ENCODE peak calls at places on chromosomes 3 and 15, in four cellular contexts. Y is WTC11, R is K562, P is A549. Z is an unnamed sample.

GRCh38 chr15:99582508-99582960 is 16.8 kb downstream of the MEF2A start:
- DNase-seq in R (no peak), Y (no peak), P (no peak), Z (no peak)

GRCh38 chr3:7484636-7485035 is 623.7 kb downstream of the GRM7 start:
- DNase-seq in Y (no peak), P (no peak), R (no peak), Z (no peak)

GRCh38 chr3:193124861-193125260 is 116.2 kb upstream of the PLAAT1 start:
- DNase-seq in R (no peak), Y (no peak), P (no peak), Z (no peak)

GRCh38 chr3:9817437-9817836 is 7.4 kb downstream of the TTLL3 start:
- DNase-seq in P (no peak), R (no peak), Y (no peak), Z (no peak)

GRCh38 chr3:139634236-139634635 is 43.5 kb downstream of the NMNAT3 start:
- DNase-seq in P (no peak), Y (no peak), R (no peak), Z (no peak)

GRCh38 chr15:27353837-27354236 is 382.9 kb downstream of the GABRG3 start:
- DNase-seq in Y (no peak), P (peak; percentile 17), R (no peak), Z (no peak)

GRCh38 chr3:160953681-160954080 is 151.5 kb downstream of the B3GALNT1 start:
- DNase-seq in Y (no peak), R (no peak), P (no peak), Z (no peak)

GRCh38 chr15:91258436-91258779 is 158.4 kb downstream of the SV2B start:
- DNase-seq in Y (peak; percentile 18), P (peak; percentile 16), R (no peak), Z (no peak)

GRCh38 chr15:92687183-92687582 is 31.6 kb upstream of the FAM174B start:
- DNase-seq in Y (no peak), P (no peak), R (no peak), Z (no peak)

GRCh38 chr3:37995652-37996641 is 5.4 kb downstream of the VILL start:
- DNase-seq in P (no peak), R (no peak), Y (peak; percentile 5), Z (peak; percentile 39)

GRCh38 chr3:12507871-12508281 is 23.6 kb downstream of the TSEN2 start:
- DNase-seq in Y (no peak), R (no peak), P (no peak), Z (no peak)

GRCh38 chr3:43766672-43767465 is 76.1 kb downstream of the ABHD5 start:
- DNase-seq in P (peak; percentile 20), Y (no peak), R (no peak), Z (no peak)

GRCh38 chr15:75782926-75783325 is 60.3 kb upstream of the UBE2Q2 start:
- DNase-seq in R (no peak), Y (no peak), P (no peak), Z (no peak)

GRCh38 chr3:52712291-52713212 is 6.6 kb downstream of the SPCS1 start:
- DNase-seq in P (no peak), Y (no peak), R (no peak), Z (peak; percentile 59)

GRCh38 chr15:85491663-85492062 is 111.3 kb downstream of the AKAP13 start:
- DNase-seq in R (no peak), Y (no peak), P (no peak), Z (no peak)

GRCh38 chr15:32718822-32719716 is 1.3 kb downstream of the GREM1 start:
- DNase-seq in R (no peak), P (peak; percentile 21), Y (peak; percentile 40), Z (no peak)

GRCh38 chr3:63351159-63352007 is 73.3 kb downstream of the SYNPR start:
- DNase-seq in P (peak; percentile 55), R (peak; percentile 33), Y (no peak), Z (peak; percentile 51)

GRCh38 chr15:57619746-57620145 is 28.0 kb downstream of the MYZAP start:
- DNase-seq in Y (no peak), R (no peak), P (peak; percentile 21), Z (no peak)

GRCh38 chr15:32098033-32098432 is 67.7 kb downstream of the CHRNA7 start:
- DNase-seq in Y (no peak), R (no peak), P (no peak), Z (no peak)

GRCh38 chr15:35738370-35738769 is 192.4 kb upstream of the DPH6 start:
- DNase-seq in Y (no peak), R (no peak), P (no peak), Z (no peak)

GRCh38 chr15:62928242-62928995 is 114.1 kb upstream of the TPM1 start:
- DNase-seq in R (no peak), Y (no peak), P (peak; percentile 87), Z (peak; percentile 37)

GRCh38 chr3:194009892-194010533 is 125.9 kb upstream of the HES1 start:
- DNase-seq in P (no peak), R (no peak), Y (peak; percentile 28), Z (no peak)

GRCh38 chr3:38641461-38642110 is 7.9 kb downstream of the SCN5A start:
- DNase-seq in P (no peak), R (no peak), Y (no peak), Z (no peak)

GRCh38 chr3:193872265-193872753 is 263.6 kb upstream of the HES1 start:
- DNase-seq in P (peak; percentile 77), R (peak; percentile 52), Y (no peak), Z (peak; percentile 70)

GRCh38 chr15:68373028-68373427 is 58.9 kb downstream of the ITGA11 start:
- DNase-seq in P (no peak), R (no peak), Y (no peak), Z (no peak)

GRCh38 chr3:49352286-49352685 is 5.9 kb downstream of the GPX1 start:
- DNase-seq in R (no peak), P (no peak), Y (no peak), Z (no peak)
- TF ChIP-seq HMGXB4 in R (no peak), P (no peak), Y (no peak), Z (no peak)

GRCh38 chr15:80480171-80480811 is 76.1 kb downstream of the ARNT2 start:
- DNase-seq in R (no peak), Y (no peak), P (no peak), Z (peak; percentile 15)
- TF ChIP-seq HMGXB4 in R (no peak), Y (no peak), P (no peak), Z (no peak)

DNA sequence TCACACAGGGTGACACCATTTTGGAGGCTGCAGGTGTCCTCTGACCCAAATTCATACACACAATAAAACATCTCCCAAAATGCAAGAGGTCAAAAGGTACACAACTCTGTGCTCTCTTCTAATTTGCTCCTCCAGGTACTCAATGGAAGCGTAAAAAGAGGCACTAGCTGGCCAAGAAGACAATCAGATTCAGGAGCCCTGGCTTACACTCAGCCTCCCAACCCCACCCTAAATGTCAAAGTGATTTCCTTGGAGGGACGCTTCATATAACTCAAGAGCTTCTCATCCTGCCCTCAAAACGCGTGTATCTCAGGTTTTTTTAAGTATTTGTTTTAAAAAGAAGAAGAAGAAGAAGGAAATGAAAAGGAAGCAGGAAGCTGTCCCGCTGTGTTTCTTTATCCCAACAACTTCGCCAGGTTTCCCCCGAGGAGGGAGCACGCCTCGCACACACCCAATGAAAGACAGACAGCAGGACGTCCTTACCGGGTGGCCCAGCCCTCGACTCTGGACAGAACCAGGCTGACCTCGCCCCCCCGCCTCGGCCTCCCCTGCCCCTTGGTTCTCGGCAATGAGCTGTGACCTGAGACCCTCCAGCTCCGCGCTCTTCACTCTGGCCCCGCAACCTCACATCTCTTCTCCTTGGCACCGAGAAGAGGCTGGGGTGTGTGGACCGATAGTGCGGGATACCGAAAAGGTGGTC is 620.7 kb upstream of the ZNF385D start:
- DNase-seq in Y (peak; percentile 29), P (no peak), R (no peak), Z (no peak)
- TF ChIP-seq HMGXB4 in Y (no peak), P (no peak), R (no peak), Z (no peak)

DNA sequence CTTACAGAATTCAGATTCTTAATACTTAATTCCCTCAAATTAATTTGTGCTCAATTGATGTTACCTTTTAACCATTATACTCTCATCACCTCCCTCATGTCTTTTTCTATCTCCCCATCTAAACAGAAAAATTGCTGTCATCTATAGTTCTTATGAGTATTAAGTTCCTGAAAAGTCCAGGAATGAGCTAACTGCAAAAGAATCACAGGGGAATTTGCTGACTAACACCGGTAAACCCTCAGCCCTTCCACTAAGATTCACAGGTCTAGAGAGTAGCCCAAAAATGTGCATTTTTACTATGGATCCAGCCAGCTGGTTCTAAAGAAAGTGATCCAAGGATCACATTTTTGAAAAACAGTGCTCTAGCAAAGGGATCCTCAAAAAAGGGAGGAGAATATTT is 67.0 kb downstream of the SETD2 start:
- DNase-seq in P (peak; percentile 2), R (no peak), Y (no peak), Z (no peak)
- TF ChIP-seq HMGXB4 in P (no peak), R (no peak), Y (no peak), Z (no peak)

DNA sequence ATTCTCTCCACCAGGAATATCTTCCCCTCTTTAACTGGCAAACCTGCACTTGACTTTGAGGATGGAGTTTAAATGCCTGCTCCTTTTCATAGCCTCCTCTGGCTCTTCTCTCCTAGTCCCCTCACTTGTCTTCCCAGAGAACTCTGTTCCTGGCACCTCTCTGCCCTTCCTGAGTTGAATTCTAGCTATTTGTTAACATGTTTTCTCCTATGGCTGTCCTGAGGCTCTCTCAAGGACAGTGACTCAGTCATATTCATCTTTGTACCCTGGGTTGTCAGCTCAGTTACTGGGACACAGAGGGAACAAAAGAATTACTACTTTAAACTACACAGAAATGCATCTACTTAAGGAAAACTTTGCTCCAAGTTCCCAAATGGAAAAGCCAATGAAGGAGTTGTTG is 365.1 kb upstream of the ICE2 start:
- DNase-seq in R (no peak), Y (no peak), P (no peak), Z (peak; percentile 9)
- TF ChIP-seq HMGXB4 in R (no peak), Y (no peak), P (no peak), Z (no peak)

DNA sequence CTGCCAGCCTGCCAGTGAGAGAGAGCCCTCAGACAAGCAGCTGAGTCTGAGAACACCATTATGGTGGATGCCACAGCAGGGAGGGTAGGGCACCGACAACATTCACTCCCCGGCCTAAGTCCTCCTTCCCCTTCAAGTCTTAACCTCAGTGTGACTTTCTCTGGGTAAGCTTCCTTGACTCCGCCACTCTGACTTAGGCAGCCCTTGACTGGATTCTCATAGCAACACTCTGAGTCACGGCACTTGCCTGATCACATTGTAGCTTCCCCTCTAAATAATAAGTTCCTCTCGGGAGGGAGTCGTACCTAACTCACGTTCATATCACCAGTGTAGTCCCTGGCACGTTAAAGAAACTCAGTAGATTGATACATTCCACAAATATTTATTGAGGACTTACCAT is 180.5 kb downstream of the FOXB1 start:
- DNase-seq in R (no peak), Y (no peak), P (no peak), Z (no peak)
- TF ChIP-seq HMGXB4 in R (no peak), Y (no peak), P (no peak), Z (no peak)

GRCh38 chr15:60914360-60914759 is 314.7 kb downstream of the RORA start:
- DNase-seq in P (no peak), R (no peak), Y (no peak), Z (no peak)

GRCh38 chr15:60910202-60910601 is 318.9 kb downstream of the RORA start:
- DNase-seq in Y (no peak), R (no peak), P (no peak), Z (no peak)

GRCh38 chr15:60916032-60916673 is 312.9 kb downstream of the RORA start:
- DNase-seq in R (no peak), P (no peak), Y (no peak), Z (no peak)

GRCh38 chr15:60913901-60914300 is 315.2 kb downstream of the RORA start:
- DNase-seq in Y (no peak), P (no peak), R (no peak), Z (no peak)

GRCh38 chr15:60912984-60913697 is 316.0 kb downstream of the RORA start:
- DNase-seq in Y (no peak), R (no peak), P (no peak), Z (no peak)
- TF ChIP-seq HMGXB4 in Y (no peak), R (no peak), P (no peak), Z (no peak)

Z was measured in HepG2.